ENCODE peak calls at places on chromosome X, in six cellular contexts. I is lower lobe of right lung, X is hepatocyte, C is Peyer's patch, V is NB4, U is HCT116. G is an unnamed sample.

GRCh38 chrX:64885850-64886249 is 90.4 kb downstream of the ZC4H2 start:
- DNase-seq in I (no peak), X (no peak), C (no peak), V (peak), U (peak), G (no peak)

GRCh38 chrX:46865281-46865680 is 28.4 kb downstream of the RP2 start:
- DNase-seq in I (no peak), X (no peak), C (no peak), V (peak), U (no peak), G (no peak)

GRCh38 chrX:14902536-14902935 is 29.3 kb downstream of the MOSPD2 start:
- DNase-seq in I (no peak), X (no peak), C (no peak), V (no peak), U (no peak), G (no peak)

GRCh38 chrX:119640621-119641020 is 34.4 kb upstream of the NKRF start:
- DNase-seq in I (no peak), X (no peak), C (no peak), V (peak), U (no peak), G (no peak)

GRCh38 chrX:116749943-116750342 is 287.2 kb upstream of the CT83 start:
- DNase-seq in I (no peak), X (no peak), C (no peak), V (no peak), U (no peak), G (no peak)

GRCh38 chrX:22742174-22742573 is 257.6 kb upstream of the DDX53 start:
- DNase-seq in I (no peak), X (no peak), C (no peak), V (no peak), U (no peak), G (no peak)

GRCh38 chrX:119391279-119391678 is 7.9 kb upstream of the SLC25A43 start:
- DNase-seq in I (no peak), X (no peak), C (peak), V (peak), U (peak), G (no peak)

GRCh38 chrX:485368-485767 is 98.7 kb upstream of the PPP2R3B start:
- DNase-seq in I (no peak), X (no peak), C (no peak), V (no peak), U (no peak), G (no peak)

GRCh38 chrX:120406638-120407037 is 44.7 kb downstream of the ATP1B4 start:
- DNase-seq in I (no peak), X (no peak), C (no peak), V (no peak), U (no peak), G (no peak)

GRCh38 chrX:1380672-1381233 is 11.2 kb downstream of the SLC25A6 start:
- DNase-seq in I (peak), X (no peak), C (peak), V (peak), U (no peak), G (no peak)

GRCh38 chrX:25941559-25942250 is 196.4 kb upstream of the MAGEB18 start:
- DNase-seq in I (no peak), X (no peak), C (no peak), V (no peak), U (no peak), G (no peak)

GRCh38 chrX:130575831-130576404 is 174.1 kb downstream of the RBMX2 start:
- DNase-seq in I (peak), X (peak), C (peak), V (peak), U (peak), G (no peak)

GRCh38 chrX:152079768-152080167 is 58.6 kb downstream of the MAGEA10 start:
- DNase-seq in I (no peak), X (no peak), C (no peak), V (no peak), U (no peak), G (no peak)

GRCh38 chrX:86137071-86137470 is 11.2 kb upstream of the DACH2 start:
- DNase-seq in I (no peak), X (no peak), C (no peak), V (no peak), U (no peak), G (no peak)

GRCh38 chrX:19625612-19626011 is 110.3 kb upstream of the MAP3K15 start:
- DNase-seq in I (no peak), X (no peak), C (peak), V (peak), U (no peak), G (no peak)

GRCh38 chrX:19381326-19381725 is 37.6 kb downstream of the PDHA1 start:
- DNase-seq in I (no peak), X (no peak), C (peak), V (no peak), U (no peak), G (no peak)

GRCh38 chrX:37047776-37048175 is 39.6 kb downstream of the FAM47C start:
- DNase-seq in I (no peak), X (no peak), C (no peak), V (no peak), U (no peak), G (no peak)

GRCh38 chrX:107718156-107718621 is 57.4 kb downstream of the TSC22D3 start:
- DNase-seq in I (peak), X (peak), C (peak), V (peak), U (peak), G (no peak)

GRCh38 chrX:67353651-67354370 is 190.0 kb upstream of the AR start:
- DNase-seq in I (no peak), X (no peak), C (no peak), V (no peak), U (no peak), G (no peak)

GRCh38 chrX:55342533-55343501 is 78.1 kb upstream of the PAGE3 start:
- DNase-seq in I (no peak), X (no peak), C (peak), V (peak), U (no peak), G (no peak)

GRCh38 chrX:3177851-3178250 is 136.6 kb downstream of the ARSF start:
- DNase-seq in I (no peak), X (peak), C (no peak), V (no peak), U (no peak), G (no peak)

GRCh38 chrX:123976671-123977316 is 15.3 kb downstream of the STAG2 start:
- DNase-seq in I (no peak), X (peak), C (no peak), V (peak), U (no peak), G (no peak)

GRCh38 chrX:110569506-110569905 is 210.9 kb downstream of the RTL9 start:
- DNase-seq in I (no peak), X (no peak), C (no peak), V (no peak), U (no peak), G (no peak)

GRCh38 chrX:32893751-32894150 is 317.6 kb downstream of the DMD start:
- DNase-seq in I (no peak), X (no peak), C (no peak), V (no peak), U (no peak), G (no peak)

GRCh38 chrX:72110051-72110926 is 21.4 kb downstream of the RTL5 start:
- DNase-seq in I (no peak), X (no peak), C (no peak), V (peak), U (no peak), G (no peak)

GRCh38 chrX:7789200-7789599 is 53.8 kb upstream of the VCX start:
- DNase-seq in I (no peak), X (no peak), C (no peak), V (no peak), U (no peak), G (no peak)

GRCh38 chrX:40168183-40169015 is 70.6 kb upstream of the BCOR start:
- DNase-seq in I (no peak), X (no peak), C (peak), V (no peak), U (no peak), G (no peak)

GRCh38 chrX:98071331-98071730 is 1187.6 kb downstream of the RPA4 start:
- DNase-seq in I (no peak), X (no peak), C (no peak), V (no peak), U (no peak), G (no peak)

GRCh38 chrX:54495814-54496516 is at the start of gene FGD1:
- DNase-seq in I (peak), X (peak), C (peak), V (peak), U (no peak), G (peak)

GRCh38 chrX:46624090-46624786 is 50.7 kb downstream of the CHST7 start:
- DNase-seq in I (no peak), X (no peak), C (no peak), V (no peak), U (no peak), G (no peak)

GRCh38 chrX:118976599-118977340 is 2.4 kb downstream of the LONRF3 start:
- DNase-seq in I (peak), X (peak), C (peak), V (peak), U (no peak), G (peak)

GRCh38 chrX:86066998-86067397 is 19.6 kb upstream of the CHM start:
- DNase-seq in I (no peak), X (no peak), C (no peak), V (peak), U (no peak), G (no peak)

GRCh38 chrX:20988118-20988517 is 386.1 kb upstream of the CNKSR2 start:
- DNase-seq in I (no peak), X (no peak), C (no peak), V (peak), U (no peak), G (no peak)

GRCh38 chrX:39856472-39857121 is 241.2 kb downstream of the BCOR start:
- DNase-seq in I (no peak), X (no peak), C (no peak), V (peak), U (no peak), G (no peak)

GRCh38 chrX:58025979-58026378 is 115.7 kb upstream of the ZXDA start:
- DNase-seq in I (no peak), X (no peak), C (peak), V (peak), U (peak), G (no peak)

GRCh38 chrX:17441965-17442364 is 67.0 kb downstream of the NHS start:
- DNase-seq in I (no peak), X (no peak), C (no peak), V (no peak), U (no peak), G (no peak)
- TF ChIP-seq CTCF in I (no peak), X (no peak), C (no peak), V (no peak), U (no peak), G (no peak)

GRCh38 chrX:136781180-136781797 is 557 bp upstream of the ARHGEF6 start:
- DNase-seq in I (no peak), X (no peak), C (no peak), V (peak), U (no peak), G (no peak)

GRCh38 chrX:136778914-136779313 is 1.8 kb downstream of the ARHGEF6 start:
- DNase-seq in I (no peak), X (no peak), C (no peak), V (peak), U (no peak), G (no peak)

GRCh38 chrX:136780738-136781137 is at the start of gene ARHGEF6:
- DNase-seq in I (no peak), X (no peak), C (peak), V (peak), U (no peak), G (no peak)

GRCh38 chrX:136779346-136779781 is 1.4 kb downstream of the ARHGEF6 start:
- DNase-seq in I (no peak), X (no peak), C (no peak), V (peak), U (no peak), G (peak)

GRCh38 chrX:136780241-136780640 is 491 bp downstream of the ARHGEF6 start:
- DNase-seq in I (no peak), X (no peak), C (no peak), V (peak), U (no peak), G (no peak)
- H3K4me3 ChIP-seq in I (peak), X (no peak), C (peak), V (peak), U (no peak), G (peak)

DNA sequence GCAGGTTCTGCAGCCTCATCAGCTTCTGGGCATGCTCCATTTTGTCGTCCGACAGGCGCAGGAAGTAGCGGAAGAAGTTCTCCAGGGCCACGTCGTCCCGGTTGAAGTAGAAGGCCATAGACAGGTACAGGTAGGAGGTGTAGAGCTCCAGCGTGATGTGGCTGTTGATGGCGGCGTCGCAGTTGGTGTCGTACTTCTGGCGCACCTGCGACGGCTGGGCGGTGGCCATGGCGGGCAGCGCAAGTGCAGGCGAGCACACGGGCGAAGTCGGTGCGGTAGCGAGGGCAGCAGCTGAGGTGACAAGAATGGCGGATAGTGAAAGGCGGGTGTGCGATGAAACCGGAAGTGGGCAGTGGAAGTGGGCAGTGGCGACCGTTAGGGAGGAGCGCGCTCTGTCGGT is at the start of gene FTHL17:
- DNase-seq in I (no peak), X (no peak), C (no peak), V (no peak), U (no peak), G (no peak)
- TF ChIP-seq CTCF in I (no peak), X (no peak), C (no peak), V (no peak), U (no peak), G (no peak)

GRCh38 chrX:155259752-155260151 is 4.5 kb downstream of the RAB39B start:
- DNase-seq in I (no peak), X (no peak), C (no peak), V (no peak), U (no peak), G (no peak)

GRCh38 chrX:155263854-155264628 is at the start of gene RAB39B:
- DNase-seq in I (peak), X (peak), C (peak), V (peak), U (no peak), G (peak)

GRCh38 chrX:155266446-155266845 is 2.2 kb upstream of the RAB39B start:
- DNase-seq in I (no peak), X (no peak), C (no peak), V (no peak), U (no peak), G (no peak)

GRCh38 chrX:155262970-155263754 is 1.1 kb downstream of the RAB39B start:
- DNase-seq in I (no peak), X (no peak), C (no peak), V (no peak), U (no peak), G (no peak)
- H3K4me3 ChIP-seq in I (peak), X (no peak), C (peak), V (no peak), U (no peak), G (peak)

G was measured in GM06990.